ENCODE peak calls at places on chromosomes 13 and 19, in five cellular contexts. D is NCI-H524; E is progenitor cell of endocrine pancreas; I is ureter; V is stimulated activated CD4-positive, alpha-beta T cell treated with anti-CD3 and anti-CD28 coated beads, Interleukin-1b, Interleukin-23, amount 100 ng/mL, for 4 hours. F is an unnamed sample.

GRCh38 chr19:6476896-6477431 is 4.6 kb downstream of the DENND1C start:
- DNase-seq in D (no peak), E (no peak), I (no peak), V (no peak), F (no peak)

GRCh38 chr19:31096930-31097329 is 252.3 kb downstream of the TSHZ3 start:
- DNase-seq in D (no peak), E (no peak), I (no peak), V (no peak), F (no peak)

GRCh38 chr13:27661017-27661416 is 39.3 kb downstream of the POLR1D start:
- DNase-seq in D (no peak), E (no peak), I (no peak), V (no peak), F (no peak)

GRCh38 chr19:33684550-33685303 is 63.0 kb downstream of the CHST8 start:
- DNase-seq in D (peak), E (no peak), I (no peak), V (no peak), F (no peak)

GRCh38 chr13:113836917-113837553 is 26.8 kb downstream of the GAS6 start:
- DNase-seq in D (no peak), E (no peak), I (peak), V (no peak), F (peak)

GRCh38 chr19:46878613-46879375 is 18.0 kb downstream of the ARHGAP35 start:
- DNase-seq in D (no peak), E (no peak), I (no peak), V (no peak), F (no peak)

GRCh38 chr19:29535984-29536508 is 10.3 kb downstream of the VSTM2B start:
- DNase-seq in D (no peak), E (no peak), I (no peak), V (no peak), F (no peak)

GRCh38 chr13:65260938-65261880 is 1968.9 kb downstream of the PCDH9 start:
- DNase-seq in D (no peak), E (no peak), I (no peak), V (no peak), F (no peak)

GRCh38 chr19:2630352-2631001 is 72.0 kb downstream of the GNG7 start:
- DNase-seq in D (no peak), E (no peak), I (no peak), V (no peak), F (no peak)

GRCh38 chr13:95226476-95226875 is 74.8 kb downstream of the ABCC4 start:
- DNase-seq in D (peak), E (no peak), I (no peak), V (no peak), F (no peak)

GRCh38 chr13:44879452-44880058 is 109.7 kb downstream of the NUFIP1 start:
- DNase-seq in D (peak), E (no peak), I (no peak), V (no peak), F (peak)

GRCh38 chr19:10209305-10209704 is 14.6 kb upstream of the DNMT1 start:
- DNase-seq in D (peak), E (no peak), I (no peak), V (no peak), F (no peak)

GRCh38 chr19:38845374-38846024 is 4.3 kb downstream of the HNRNPL start:
- DNase-seq in D (no peak), E (no peak), I (no peak), V (no peak), F (no peak)

GRCh38 chr13:21032656-21033055 is 28.7 kb downstream of the LATS2 start:
- DNase-seq in D (no peak), E (no peak), I (no peak), V (no peak), F (no peak)

GRCh38 chr19:604355-604754 is 14.7 kb downstream of the HCN2 start:
- DNase-seq in D (no peak), E (no peak), I (no peak), V (no peak), F (no peak)

GRCh38 chr13:110334256-110334655 is 27.2 kb downstream of the COL4A2 start:
- DNase-seq in D (no peak), E (no peak), I (no peak), V (no peak), F (no peak)

GRCh38 chr19:13100031-13100588 is 2.5 kb downstream of the LYL1 start:
- DNase-seq in D (no peak), E (no peak), I (no peak), V (no peak), F (no peak)

GRCh38 chr19:30122431-30122830 is 180.4 kb downstream of the URI1 start:
- DNase-seq in D (no peak), E (no peak), I (no peak), V (no peak), F (no peak)

GRCh38 chr13:32033744-32034143 is 2.2 kb downstream of the FRY start:
- DNase-seq in D (no peak), E (no peak), I (no peak), V (no peak), F (no peak)

GRCh38 chr19:17052439-17052838 is 22.8 kb downstream of the HAUS8 start:
- DNase-seq in D (no peak), E (no peak), I (peak), V (no peak), F (peak)

GRCh38 chr19:3785938-3786824 is at the start of gene MATK:
- DNase-seq in D (no peak), E (no peak), I (no peak), V (peak), F (no peak)